ENCODE peak calls at places on chromosomes 5 and 9, in five cellular contexts. One of them, this sample, is unnamed.

GRCh38 chr5:36739751-36740221 is 133.4 kb downstream of the SLC1A3 start:
- DNase-seq in naive B cell: peak; percentile 65
- DNase-seq in naive thymus-derived CD8-positive, alpha-beta T cell: peak; percentile 69
- DNase-seq in cardiac fibroblast: peak; percentile 87
- DNase-seq in stimulated activated naive CD8-positive, alpha-beta T cell treated with anti-CD3 and anti-CD28 coated beads, Interleukin-15, amount 100 ng/mL, for 72 hours: peak; percentile 73
- DNase-seq in this sample: peak; percentile 54

GRCh38 chr5:181205402-181205734 is 372 bp upstream of the TRIM7 start:
- DNase-seq in naive B cell: no peak
- DNase-seq in naive thymus-derived CD8-positive, alpha-beta T cell: no peak
- DNase-seq in cardiac fibroblast: no peak
- DNase-seq in stimulated activated naive CD8-positive, alpha-beta T cell treated with anti-CD3 and anti-CD28 coated beads, Interleukin-15, amount 100 ng/mL, for 72 hours: no peak
- DNase-seq in this sample: no peak

GRCh38 chr5:1243487-1244152 is 18.4 kb downstream of the SLC6A18 start:
- DNase-seq in naive B cell: no peak
- DNase-seq in naive thymus-derived CD8-positive, alpha-beta T cell: no peak
- DNase-seq in cardiac fibroblast: no peak
- DNase-seq in stimulated activated naive CD8-positive, alpha-beta T cell treated with anti-CD3 and anti-CD28 coated beads, Interleukin-15, amount 100 ng/mL, for 72 hours: no peak
- DNase-seq in this sample: no peak

GRCh38 chr9:121285835-121286687 is 18.1 kb downstream of the GSN start:
- DNase-seq in naive B cell: no peak
- DNase-seq in naive thymus-derived CD8-positive, alpha-beta T cell: no peak
- DNase-seq in cardiac fibroblast: peak; percentile 89
- DNase-seq in stimulated activated naive CD8-positive, alpha-beta T cell treated with anti-CD3 and anti-CD28 coated beads, Interleukin-15, amount 100 ng/mL, for 72 hours: no peak
- DNase-seq in this sample: no peak

GRCh38 chr5:159156839-159157238 is 52.5 kb downstream of the RNF145 start:
- DNase-seq in naive B cell: peak; percentile 62
- DNase-seq in naive thymus-derived CD8-positive, alpha-beta T cell: peak; percentile 26
- DNase-seq in cardiac fibroblast: peak; percentile 86
- DNase-seq in stimulated activated naive CD8-positive, alpha-beta T cell treated with anti-CD3 and anti-CD28 coated beads, Interleukin-15, amount 100 ng/mL, for 72 hours: no peak
- DNase-seq in this sample: no peak

GRCh38 chr9:133359420-133360175 is 3.2 kb downstream of the SURF2 start:
- DNase-seq in naive B cell: no peak
- DNase-seq in naive thymus-derived CD8-positive, alpha-beta T cell: no peak
- DNase-seq in cardiac fibroblast: no peak
- DNase-seq in stimulated activated naive CD8-positive, alpha-beta T cell treated with anti-CD3 and anti-CD28 coated beads, Interleukin-15, amount 100 ng/mL, for 72 hours: peak; percentile 52
- DNase-seq in this sample: no peak

GRCh38 chr5:150554857-150555256 is 46.9 kb downstream of the NDST1 start:
- DNase-seq in naive B cell: no peak
- DNase-seq in naive thymus-derived CD8-positive, alpha-beta T cell: no peak
- DNase-seq in cardiac fibroblast: no peak
- DNase-seq in stimulated activated naive CD8-positive, alpha-beta T cell treated with anti-CD3 and anti-CD28 coated beads, Interleukin-15, amount 100 ng/mL, for 72 hours: no peak
- DNase-seq in this sample: no peak

GRCh38 chr9:36543916-36544315 is 28.8 kb upstream of the MELK start:
- DNase-seq in naive B cell: no peak
- DNase-seq in naive thymus-derived CD8-positive, alpha-beta T cell: no peak
- DNase-seq in cardiac fibroblast: peak; percentile 85
- DNase-seq in stimulated activated naive CD8-positive, alpha-beta T cell treated with anti-CD3 and anti-CD28 coated beads, Interleukin-15, amount 100 ng/mL, for 72 hours: no peak
- DNase-seq in this sample: no peak

GRCh38 chr5:32507738-32508434 is 63.3 kb upstream of the ZFR start:
- DNase-seq in naive B cell: no peak
- DNase-seq in naive thymus-derived CD8-positive, alpha-beta T cell: no peak
- DNase-seq in cardiac fibroblast: peak; percentile 78
- DNase-seq in stimulated activated naive CD8-positive, alpha-beta T cell treated with anti-CD3 and anti-CD28 coated beads, Interleukin-15, amount 100 ng/mL, for 72 hours: no peak
- DNase-seq in this sample: no peak

GRCh38 chr5:54944364-54944763 is 41.0 kb downstream of the ESM1 start:
- DNase-seq in naive B cell: no peak
- DNase-seq in naive thymus-derived CD8-positive, alpha-beta T cell: peak; percentile 22
- DNase-seq in cardiac fibroblast: peak; percentile 65
- DNase-seq in stimulated activated naive CD8-positive, alpha-beta T cell treated with anti-CD3 and anti-CD28 coated beads, Interleukin-15, amount 100 ng/mL, for 72 hours: peak; percentile 11
- DNase-seq in this sample: no peak

This sample was measured in T-helper 2 cell treated with Interferon-gamma antibody and Interleukin-4, amounts not matched to agents 5 μg/mL and 100 μg/mL, for 36 hours.